ENCODE peak calls at places on chromosomes 12 and 14, in six cellular contexts. One of them, this sample, is unnamed.

GRCh38 chr12:11656550-11656949 is 7.1 kb downstream of the ETV6 start:
- DNase-seq in ovary: no peak
- DNase-seq in heart left ventricle: no peak
- DNase-seq in thyroid gland: no peak
- DNase-seq in endothelial cell of umbilical vein: no peak
- DNase-seq in K562: no peak
- DNase-seq in this sample: no peak

GRCh38 chr12:2023365-2023764 is 19.1 kb upstream of the DCP1B start:
- DNase-seq in endothelial cell of umbilical vein: no peak
- DNase-seq in heart left ventricle: no peak
- DNase-seq in K562: no peak
- DNase-seq in ovary: no peak
- DNase-seq in thyroid gland: peak
- DNase-seq in this sample: no peak

GRCh38 chr14:60621386-60621785 is 27.9 kb downstream of the SIX1 start:
- DNase-seq in heart left ventricle: no peak
- DNase-seq in ovary: no peak
- DNase-seq in K562: no peak
- DNase-seq in endothelial cell of umbilical vein: no peak
- DNase-seq in thyroid gland: no peak
- DNase-seq in this sample: no peak

GRCh38 chr12:84624601-84625000 is 288.0 kb downstream of the SLC6A15 start:
- DNase-seq in ovary: no peak
- DNase-seq in K562: no peak
- DNase-seq in endothelial cell of umbilical vein: no peak
- DNase-seq in heart left ventricle: no peak
- DNase-seq in thyroid gland: no peak
- DNase-seq in this sample: no peak

GRCh38 chr12:75666126-75666979 is 154.9 kb upstream of the KRR1 start:
- DNase-seq in endothelial cell of umbilical vein: no peak
- DNase-seq in ovary: no peak
- DNase-seq in heart left ventricle: no peak
- DNase-seq in K562: no peak
- DNase-seq in thyroid gland: no peak
- DNase-seq in this sample: no peak

GRCh38 chr12:52837341-52837741 is 3.2 kb upstream of the KRT79 start:
- DNase-seq in thyroid gland: no peak
- DNase-seq in K562: peak
- DNase-seq in heart left ventricle: no peak
- DNase-seq in endothelial cell of umbilical vein: peak
- DNase-seq in ovary: no peak
- DNase-seq in this sample: peak

GRCh38 chr12:5191803-5192538 is 148.3 kb downstream of the KCNA5 start:
- DNase-seq in ovary: no peak
- DNase-seq in heart left ventricle: no peak
- DNase-seq in K562: no peak
- DNase-seq in thyroid gland: no peak
- DNase-seq in endothelial cell of umbilical vein: no peak
- DNase-seq in this sample: no peak

GRCh38 chr12:19575307-19576243 is 136.3 kb downstream of the AEBP2 start:
- DNase-seq in K562: peak
- DNase-seq in thyroid gland: peak
- DNase-seq in endothelial cell of umbilical vein: peak
- DNase-seq in heart left ventricle: peak
- DNase-seq in ovary: peak
- DNase-seq in this sample: peak

GRCh38 chr12:68831272-68831671 is 23.3 kb downstream of the MDM2 start:
- DNase-seq in K562: no peak
- DNase-seq in endothelial cell of umbilical vein: no peak
- DNase-seq in thyroid gland: no peak
- DNase-seq in heart left ventricle: no peak
- DNase-seq in ovary: no peak
- DNase-seq in this sample: no peak

GRCh38 chr14:82224610-82225009 is 691.0 kb upstream of the SEL1L start:
- DNase-seq in heart left ventricle: no peak
- DNase-seq in K562: no peak
- DNase-seq in ovary: no peak
- DNase-seq in endothelial cell of umbilical vein: no peak
- DNase-seq in thyroid gland: no peak
- DNase-seq in this sample: no peak

GRCh38 chr12:97446895-97447294 is 15.7 kb upstream of the RMST start:
- DNase-seq in endothelial cell of umbilical vein: no peak
- DNase-seq in ovary: no peak
- DNase-seq in thyroid gland: no peak
- DNase-seq in heart left ventricle: no peak
- DNase-seq in K562: no peak
- DNase-seq in this sample: no peak

GRCh38 chr14:104518659-104519350 is 60.8 kb upstream of the C14orf180 start:
- DNase-seq in K562: no peak
- DNase-seq in ovary: no peak
- DNase-seq in heart left ventricle: no peak
- DNase-seq in endothelial cell of umbilical vein: no peak
- DNase-seq in thyroid gland: no peak
- DNase-seq in this sample: no peak

DNA sequence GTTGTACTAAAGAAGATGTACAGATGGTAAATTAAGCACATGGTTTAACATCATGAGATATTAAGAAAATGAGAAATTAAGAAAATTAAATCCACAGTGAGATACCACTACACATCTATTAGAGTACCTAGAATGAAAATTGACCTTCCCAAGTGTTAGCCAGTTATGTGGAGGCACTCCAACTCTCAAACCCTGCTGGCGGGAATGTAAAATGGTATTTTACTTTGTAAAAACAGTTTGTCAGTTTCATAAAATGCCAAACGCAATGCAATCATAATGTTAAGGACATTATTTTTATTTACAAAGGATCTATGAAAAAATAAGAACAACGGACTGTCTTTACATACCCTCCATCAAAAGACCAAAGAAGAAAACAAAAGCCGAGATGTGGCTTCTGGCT is 1178.6 kb downstream of the AACS start:
- DNase-seq in heart left ventricle: no peak
- DNase-seq in ovary: no peak
- DNase-seq in K562: no peak
- DNase-seq in endothelial cell of umbilical vein: no peak
- DNase-seq in thyroid gland: no peak
- DNase-seq in this sample: no peak
- TF ChIP-seq POLR2A in heart left ventricle: no peak
- TF ChIP-seq POLR2A in ovary: no peak
- TF ChIP-seq POLR2A in K562: no peak
- TF ChIP-seq POLR2A in endothelial cell of umbilical vein: no peak
- TF ChIP-seq POLR2A in thyroid gland: no peak
- TF ChIP-seq POLR2A in this sample: no peak

GRCh38 chr12:124740691-124741137 is 123.0 kb downstream of the SCARB1 start:
- DNase-seq in heart left ventricle: peak
- DNase-seq in ovary: no peak
- DNase-seq in K562: peak
- DNase-seq in thyroid gland: no peak
- DNase-seq in endothelial cell of umbilical vein: peak
- DNase-seq in this sample: peak
- TF ChIP-seq POLR2A in heart left ventricle: no peak
- TF ChIP-seq POLR2A in ovary: no peak
- TF ChIP-seq POLR2A in K562: no peak
- TF ChIP-seq POLR2A in thyroid gland: no peak
- TF ChIP-seq POLR2A in endothelial cell of umbilical vein: no peak
- TF ChIP-seq POLR2A in this sample: no peak

GRCh38 chr14:55102141-55102547 is 26.9 kb upstream of the LGALS3 start:
- DNase-seq in heart left ventricle: peak
- DNase-seq in K562: peak
- DNase-seq in thyroid gland: peak
- DNase-seq in endothelial cell of umbilical vein: peak
- DNase-seq in ovary: peak
- DNase-seq in this sample: peak

GRCh38 chr14:55104051-55104954 is 24.7 kb upstream of the LGALS3 start:
- DNase-seq in endothelial cell of umbilical vein: no peak
- DNase-seq in ovary: no peak
- DNase-seq in heart left ventricle: no peak
- DNase-seq in thyroid gland: no peak
- DNase-seq in K562: peak
- DNase-seq in this sample: no peak

GRCh38 chr14:55101698-55102097 is 27.4 kb upstream of the LGALS3 start:
- DNase-seq in ovary: no peak
- DNase-seq in K562: no peak
- DNase-seq in endothelial cell of umbilical vein: no peak
- DNase-seq in heart left ventricle: no peak
- DNase-seq in thyroid gland: no peak
- DNase-seq in this sample: no peak

GRCh38 chr14:55105991-55106390 is 23.1 kb upstream of the LGALS3 start:
- DNase-seq in thyroid gland: no peak
- DNase-seq in K562: no peak
- DNase-seq in endothelial cell of umbilical vein: no peak
- DNase-seq in ovary: no peak
- DNase-seq in heart left ventricle: no peak
- DNase-seq in this sample: no peak

DNA sequence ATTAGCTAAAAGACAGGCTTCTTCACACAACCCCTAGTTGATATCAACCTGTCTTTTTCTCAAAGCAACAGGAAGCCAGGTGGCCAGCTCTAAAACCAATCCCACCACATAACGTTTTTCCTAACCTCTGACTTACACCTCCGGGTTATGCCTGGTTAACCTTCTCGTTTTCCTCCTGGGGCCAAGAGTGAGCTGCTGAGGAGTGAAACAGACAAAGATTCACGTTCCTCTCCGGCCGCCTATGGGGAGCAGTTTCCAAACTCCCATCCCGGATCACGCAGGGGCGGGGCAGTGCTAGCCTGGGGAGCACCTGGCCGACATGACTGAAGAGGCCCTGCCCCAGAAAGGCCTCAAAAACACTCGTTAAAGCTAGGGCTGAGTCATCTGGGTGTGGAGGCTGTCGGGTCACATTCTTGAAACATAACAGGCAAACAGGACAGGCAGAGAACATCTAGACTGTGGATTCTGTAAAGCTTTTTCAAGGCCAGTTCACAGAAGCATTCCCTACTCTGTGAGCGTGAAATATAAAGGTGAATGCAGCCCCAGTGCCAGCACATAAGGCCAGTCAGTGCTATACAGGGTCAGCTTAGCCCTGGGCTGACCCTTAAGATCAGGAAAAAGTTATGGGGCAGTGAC is 25.9 kb upstream of the LGALS3 start:
- DNase-seq in endothelial cell of umbilical vein: peak
- DNase-seq in ovary: peak
- DNase-seq in K562: peak
- DNase-seq in thyroid gland: peak
- DNase-seq in heart left ventricle: peak
- DNase-seq in this sample: peak
- TF ChIP-seq POLR2A in endothelial cell of umbilical vein: peak
- TF ChIP-seq POLR2A in ovary: no peak
- TF ChIP-seq POLR2A in K562: peak
- TF ChIP-seq POLR2A in thyroid gland: peak
- TF ChIP-seq POLR2A in heart left ventricle: no peak
- TF ChIP-seq POLR2A in this sample: no peak

GRCh38 chr14:26870722-26871121 is 272.9 kb upstream of the NOVA1 start:
- DNase-seq in heart left ventricle: no peak
- DNase-seq in thyroid gland: no peak
- DNase-seq in K562: no peak
- DNase-seq in endothelial cell of umbilical vein: no peak
- DNase-seq in ovary: no peak
- DNase-seq in this sample: no peak

GRCh38 chr14:26863736-26864135 is 265.9 kb upstream of the NOVA1 start:
- DNase-seq in endothelial cell of umbilical vein: peak
- DNase-seq in ovary: no peak
- DNase-seq in heart left ventricle: no peak
- DNase-seq in K562: no peak
- DNase-seq in thyroid gland: no peak
- DNase-seq in this sample: no peak

GRCh38 chr14:26866741-26867140 is 268.9 kb upstream of the NOVA1 start:
- DNase-seq in K562: no peak
- DNase-seq in endothelial cell of umbilical vein: no peak
- DNase-seq in thyroid gland: no peak
- DNase-seq in heart left ventricle: no peak
- DNase-seq in ovary: no peak
- DNase-seq in this sample: no peak

GRCh38 chr14:26870096-26870495 is 272.3 kb upstream of the NOVA1 start:
- DNase-seq in K562: no peak
- DNase-seq in ovary: no peak
- DNase-seq in thyroid gland: no peak
- DNase-seq in endothelial cell of umbilical vein: no peak
- DNase-seq in heart left ventricle: no peak
- DNase-seq in this sample: no peak

GRCh38 chr14:26867171-26867757 is 269.4 kb upstream of the NOVA1 start:
- DNase-seq in heart left ventricle: no peak
- DNase-seq in K562: no peak
- DNase-seq in thyroid gland: no peak
- DNase-seq in endothelial cell of umbilical vein: no peak
- DNase-seq in ovary: no peak
- DNase-seq in this sample: no peak
- TF ChIP-seq POLR2A in heart left ventricle: no peak
- TF ChIP-seq POLR2A in K562: no peak
- TF ChIP-seq POLR2A in thyroid gland: no peak
- TF ChIP-seq POLR2A in endothelial cell of umbilical vein: no peak
- TF ChIP-seq POLR2A in ovary: no peak
- TF ChIP-seq POLR2A in this sample: no peak

DNA sequence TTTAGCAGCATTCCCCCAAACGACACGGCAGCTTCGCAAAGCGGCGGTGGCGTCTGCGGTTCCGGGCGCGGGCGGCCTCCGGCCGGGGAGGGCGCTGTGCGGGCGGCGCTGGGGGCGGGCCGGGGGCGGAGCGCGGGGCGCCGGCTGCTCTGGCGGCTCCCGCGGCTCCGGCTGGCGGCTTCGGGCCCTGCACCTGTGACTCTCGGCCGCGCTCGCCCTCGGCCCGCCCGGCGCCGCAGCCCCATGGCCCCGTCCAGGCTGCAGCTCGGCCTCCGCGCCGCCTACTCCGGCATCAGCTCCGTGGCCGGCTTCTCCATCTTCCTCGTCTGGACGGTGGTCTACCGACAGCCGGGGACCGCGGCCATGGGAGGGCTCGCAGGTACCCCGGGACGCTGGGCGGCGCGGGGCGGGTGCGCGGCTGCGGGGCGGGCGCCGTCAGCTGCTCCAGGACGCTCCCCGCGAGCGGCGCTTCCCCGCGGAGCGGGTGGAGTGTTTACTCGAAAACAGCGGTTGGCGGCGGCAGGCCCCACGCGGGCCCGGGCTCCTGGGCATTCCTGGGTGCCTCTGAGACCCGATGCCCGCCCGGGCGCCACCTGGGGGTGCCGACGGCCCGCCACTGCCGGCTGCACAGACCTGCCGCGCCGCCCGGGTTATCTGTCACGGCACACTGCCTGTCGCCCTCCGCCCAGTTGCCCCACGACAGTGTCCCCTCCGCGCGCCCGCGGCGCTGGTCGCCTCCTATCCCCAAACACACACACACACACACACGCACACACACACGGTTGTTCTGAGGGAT is at the start of gene SLC48A1:
- DNase-seq in endothelial cell of umbilical vein: peak
- DNase-seq in thyroid gland: peak
- DNase-seq in heart left ventricle: peak
- DNase-seq in ovary: peak
- DNase-seq in K562: peak
- DNase-seq in this sample: peak
- TF ChIP-seq POLR2A in endothelial cell of umbilical vein: peak
- TF ChIP-seq POLR2A in thyroid gland: peak
- TF ChIP-seq POLR2A in heart left ventricle: no peak
- TF ChIP-seq POLR2A in ovary: peak
- TF ChIP-seq POLR2A in K562: peak
- TF ChIP-seq POLR2A in this sample: peak

DNA sequence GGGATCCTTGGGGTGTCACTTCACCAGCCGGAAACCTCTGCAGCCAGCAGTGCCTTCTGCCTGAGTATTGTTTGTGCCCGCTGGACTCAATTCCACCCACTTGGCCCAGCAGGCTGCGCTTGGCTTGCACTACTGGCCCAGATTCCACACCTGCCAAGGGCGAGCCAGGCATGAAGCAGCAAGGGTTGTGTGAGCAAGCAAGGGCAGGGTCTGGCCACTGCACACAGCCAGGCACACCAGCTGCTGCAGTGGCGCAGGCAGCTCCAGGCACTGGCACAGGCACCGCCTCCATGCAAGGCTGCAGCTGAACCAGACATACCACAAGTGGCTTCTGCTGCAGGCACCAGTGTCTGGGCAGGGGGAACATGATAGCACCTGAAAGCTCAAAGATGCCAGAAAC is 99.5 kb downstream of the NUAK1 start:
- DNase-seq in K562: no peak
- DNase-seq in thyroid gland: no peak
- DNase-seq in endothelial cell of umbilical vein: no peak
- DNase-seq in ovary: no peak
- DNase-seq in heart left ventricle: no peak
- DNase-seq in this sample: no peak
- TF ChIP-seq POLR2A in K562: no peak
- TF ChIP-seq POLR2A in thyroid gland: no peak
- TF ChIP-seq POLR2A in endothelial cell of umbilical vein: no peak
- TF ChIP-seq POLR2A in ovary: no peak
- TF ChIP-seq POLR2A in heart left ventricle: no peak
- TF ChIP-seq POLR2A in this sample: no peak